ENCODE peak calls at places on chromosomes 13 and 19, in five cellular contexts. S is GM13976, M is epithelial cell of proximal tubule, C is dorsolateral prefrontal cortex, E is left lung. J is an unnamed sample.

GRCh38 chr13:111342716-111343115 is 22.3 kb downstream of the TEX29 start:
- DNase-seq in M (no peak), E (no peak), S (no peak), C (no peak), J (no peak)

GRCh38 chr19:50870417-50871089 is 2.7 kb upstream of the KLK2 start:
- DNase-seq in S (no peak), M (no peak), E (no peak), C (no peak), J (no peak)

GRCh38 chr19:33473644-33474305 is 47.8 kb downstream of the PEPD start:
- DNase-seq in C (no peak), M (no peak), S (no peak), E (no peak), J (no peak)

GRCh38 chr19:12261554-12261953 is 33.1 kb downstream of the ZNF44 start:
- DNase-seq in C (no peak), M (no peak), S (no peak), E (no peak), J (no peak)

GRCh38 chr19:17394891-17395415 is 957 bp upstream of the CCDC194 start:
- DNase-seq in S (peak), E (peak), M (no peak), C (no peak), J (no peak)

GRCh38 chr13:62387642-62388041 is 972.0 kb upstream of the PCDH20 start:
- DNase-seq in C (no peak), M (no peak), S (no peak), E (no peak), J (no peak)

GRCh38 chr13:104301216-104301975 is 1235.2 kb upstream of the SLC10A2 start:
- DNase-seq in E (no peak), C (no peak), S (no peak), M (no peak), J (no peak)

GRCh38 chr13:111344471-111345191 is 24.2 kb downstream of the TEX29 start:
- DNase-seq in C (no peak), M (no peak), S (no peak), E (peak), J (no peak)

GRCh38 chr13:38514575-38514974 is 164.9 kb downstream of the UFM1 start:
- DNase-seq in E (no peak), M (no peak), C (no peak), S (no peak), J (no peak)

GRCh38 chr13:30974350-30974749 is 41.9 kb downstream of the TEX26 start:
- DNase-seq in M (no peak), C (no peak), S (no peak), E (no peak), J (no peak)

GRCh38 chr19:18049390-18049789 is 37.3 kb downstream of the IL12RB1 start:
- DNase-seq in S (no peak), M (no peak), C (peak), E (peak), J (peak)

GRCh38 chr19:5039642-5040543 is 71.0 kb downstream of the KDM4B start:
- DNase-seq in E (no peak), C (no peak), S (no peak), M (no peak), J (no peak)

GRCh38 chr19:5037936-5038335 is 69.0 kb downstream of the KDM4B start:
- DNase-seq in E (no peak), C (no peak), M (no peak), S (no peak), J (no peak)

GRCh38 chr19:5036733-5037681 is 68.1 kb downstream of the KDM4B start:
- DNase-seq in S (no peak), C (peak), M (no peak), E (no peak), J (no peak)

GRCh38 chr19:5040544-5041167 is 71.7 kb downstream of the KDM4B start:
- DNase-seq in E (no peak), S (no peak), M (no peak), C (no peak), J (no peak)

GRCh38 chr19:5038631-5039271 is 69.8 kb downstream of the KDM4B start:
- DNase-seq in M (no peak), S (no peak), E (no peak), C (no peak), J (no peak)
- TF ChIP-seq CTCF in M (peak), S (peak), E (peak), C (peak), J (peak)

DNA sequence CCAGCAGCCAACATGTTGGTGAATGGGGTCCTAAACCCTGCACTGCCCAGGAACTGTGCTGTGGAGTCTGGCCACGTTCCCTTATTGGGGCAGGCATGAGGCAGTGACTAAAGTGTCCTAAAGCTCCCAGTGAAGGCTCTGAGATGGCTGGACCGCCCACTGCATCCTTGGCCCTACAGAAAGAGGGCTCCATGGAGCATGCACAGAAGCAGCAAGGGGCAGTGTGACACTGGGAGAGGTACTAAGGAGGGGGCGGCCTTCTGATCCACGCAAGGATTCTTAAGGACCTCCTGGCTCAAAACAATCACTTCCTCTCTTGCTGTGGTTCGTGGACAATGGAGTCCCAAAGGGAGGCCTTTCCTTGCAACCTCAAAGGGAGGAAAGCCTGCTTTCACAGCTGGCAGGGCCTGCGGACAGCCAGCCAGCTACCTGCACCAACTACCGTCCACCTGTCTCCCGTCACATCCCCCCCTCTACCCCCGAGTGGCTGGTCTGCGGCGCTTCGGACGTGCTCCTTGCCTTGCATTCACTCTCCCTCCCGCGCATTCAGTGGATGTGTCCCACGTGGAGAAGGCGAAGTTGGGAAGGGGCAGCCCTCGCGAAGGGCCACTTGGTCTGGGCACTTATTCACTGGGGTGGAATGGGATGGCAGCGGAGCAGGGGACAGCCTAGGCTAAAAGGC is 63.9 kb upstream of the STARD13 start:
- DNase-seq in C (no peak), E (peak), S (no peak), M (no peak), J (no peak)
- TF ChIP-seq CTCF in C (no peak), E (no peak), S (no peak), M (peak), J (no peak)

GRCh38 chr19:30111051-30111450 is 169.0 kb downstream of the URI1 start:
- DNase-seq in M (no peak), C (no peak), S (no peak), E (no peak), J (no peak)

GRCh38 chr19:30112171-30112570 is 170.1 kb downstream of the URI1 start:
- DNase-seq in S (no peak), C (no peak), M (no peak), E (no peak), J (no peak)

GRCh38 chr19:30112666-30113065 is 170.6 kb downstream of the URI1 start:
- DNase-seq in M (no peak), C (no peak), S (no peak), E (no peak), J (no peak)

GRCh38 chr19:30113182-30113581 is 171.1 kb downstream of the URI1 start:
- DNase-seq in E (no peak), S (no peak), M (no peak), C (no peak), J (no peak)

GRCh38 chr19:30111456-30111855 is 169.4 kb downstream of the URI1 start:
- DNase-seq in S (no peak), C (no peak), E (no peak), M (no peak), J (no peak)
- TF ChIP-seq CTCF in S (no peak), C (no peak), E (no peak), M (no peak), J (no peak)

DNA sequence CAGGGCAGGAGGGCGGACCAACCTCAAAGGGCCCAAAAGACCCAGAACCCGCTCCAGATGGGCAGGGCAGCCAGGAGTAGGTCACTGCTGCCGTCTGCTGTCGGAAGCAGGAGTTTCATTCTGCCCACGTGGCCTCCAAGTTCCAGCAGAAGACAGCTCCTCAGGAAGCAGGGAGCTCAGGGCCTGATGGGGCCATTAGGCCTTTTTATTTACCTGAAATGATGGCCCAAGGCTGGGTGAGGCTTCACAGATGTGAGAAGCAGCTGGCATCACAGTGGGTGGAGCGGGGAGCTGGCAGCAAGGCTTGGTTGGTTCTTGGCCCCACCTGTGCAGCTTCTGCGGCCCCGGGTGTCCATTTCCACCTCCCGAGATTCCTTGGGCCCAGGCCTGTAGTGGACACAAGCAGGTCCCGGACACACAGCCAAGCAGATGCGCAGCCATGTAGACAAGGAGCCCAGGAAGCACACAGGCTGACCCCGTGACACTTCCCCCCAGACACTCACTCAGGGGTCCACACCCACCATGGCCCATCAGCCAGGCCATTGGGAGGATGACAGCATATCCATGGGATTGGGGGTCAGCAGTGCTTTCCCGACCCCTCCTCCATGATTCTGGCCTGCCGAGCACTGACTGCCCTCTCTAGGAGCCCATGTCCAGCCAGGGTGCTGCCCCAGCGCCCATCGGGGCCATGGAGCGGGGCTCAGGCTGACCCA is 26.4 kb downstream of the C13orf46 start:
- DNase-seq in E (no peak), S (no peak), M (no peak), C (peak), J (peak)
- TF ChIP-seq CTCF in E (peak), S (no peak), M (peak), C (peak), J (peak)

GRCh38 chr19:7471696-7472620 is 16.9 kb downstream of the PEX11G start:
- DNase-seq in C (no peak), S (peak), M (no peak), E (no peak), J (no peak)
- TF ChIP-seq CTCF in C (no peak), S (no peak), M (no peak), E (no peak), J (no peak)

GRCh38 chr13:22486490-22486889 is 694.3 kb upstream of the SGCG start:
- DNase-seq in M (no peak), E (no peak), S (no peak), C (no peak), J (no peak)
- TF ChIP-seq CTCF in M (no peak), E (no peak), S (no peak), C (no peak), J (no peak)

GRCh38 chr13:57137631-57138030 is 3.1 kb upstream of the PRR20A start:
- DNase-seq in E (no peak), M (peak), C (no peak), S (no peak), J (no peak)
- TF ChIP-seq CTCF in E (no peak), M (no peak), C (no peak), S (no peak), J (no peak)

GRCh38 chr13:113046066-113046882 is 59.3 kb upstream of the F7 start:
- DNase-seq in M (no peak), C (peak), E (no peak), S (no peak), J (no peak)
- TF ChIP-seq CTCF in M (no peak), C (no peak), E (no peak), S (no peak), J (no peak)

J was measured in suprapubic skin.